ENCODE peak calls at places on chromosomes 4 and X, in six cellular contexts. W is stimulated activated CD4-positive, alpha-beta T cell treated with anti-CD3 and anti-CD28 coated beads, Interleukin-12 subunit alpha, Interleukin-12 subunit beta, amount 100 ng/mL, for 48 hours; S is Right ventricle myocardium superior; K is effector CD8-positive, alpha-beta T cell; M is ureter; O is AG08396. A is an unnamed sample.

GRCh38 chrX:46788902-46789301 is 30.0 kb upstream of the SLC9A7 start:
- DNase-seq in W (no peak), S (no peak), K (no peak), M (no peak), O (no peak), A (no peak)

GRCh38 chr4:151801547-151802516 is 41.0 kb upstream of the GATB start:
- DNase-seq in W (peak; percentile 31), S (no peak), K (peak; percentile 18), M (no peak), O (peak; percentile 23), A (peak; percentile 31)

GRCh38 chrX:10325606-10326005 is 168.8 kb downstream of the CLCN4 start:
- DNase-seq in W (no peak), S (no peak), K (no peak), M (no peak), O (no peak), A (no peak)

GRCh38 chr4:23736466-23736865 is 153.4 kb downstream of the PPARGC1A start:
- DNase-seq in W (no peak), S (no peak), K (no peak), M (no peak), O (no peak), A (no peak)

GRCh38 chrX:13285693-13286092 is 34.2 kb downstream of the ATXN3L start:
- DNase-seq in W (no peak), S (no peak), K (no peak), M (no peak), O (no peak), A (no peak)

GRCh38 chrX:40402771-40403533 is 177.8 kb upstream of the ATP6AP2 start:
- DNase-seq in W (no peak), S (no peak), K (no peak), M (peak; percentile 60), O (peak; percentile 50), A (no peak)

GRCh38 chr4:73730292-73730691 is 10.1 kb upstream of the CXCL8 start:
- DNase-seq in W (no peak), S (no peak), K (no peak), M (no peak), O (no peak), A (no peak)

GRCh38 chr4:3250956-3251690 is 2.2 kb downstream of the MSANTD1 start:
- DNase-seq in W (no peak), S (peak; percentile 21), K (no peak), M (no peak), O (no peak), A (no peak)

GRCh38 chr4:157204634-157205244 is 15.8 kb upstream of the GRIA2 start:
- DNase-seq in W (no peak), S (peak; percentile 45), K (no peak), M (no peak), O (peak; percentile 16), A (no peak)

GRCh38 chr4:7206856-7207567 is 14.7 kb downstream of the SORCS2 start:
- DNase-seq in W (no peak), S (peak; percentile 91), K (no peak), M (peak; percentile 73), O (peak; percentile 94), A (no peak)

GRCh38 chrX:136497556-136498048 is at the start of gene HTATSF1:
- DNase-seq in W (no peak), S (peak; percentile 41), K (no peak), M (no peak), O (no peak), A (no peak)

GRCh38 chrX:135345328-135345645 is 36.0 kb downstream of the ETDC start:
- DNase-seq in W (no peak), S (peak; percentile 57), K (no peak), M (peak; percentile 59), O (peak; percentile 29), A (no peak)

GRCh38 chrX:120739300-120739699 is 109.4 kb upstream of the C1GALT1C1 start:
- DNase-seq in W (no peak), S (no peak), K (no peak), M (no peak), O (no peak), A (no peak)

GRCh38 chr4:89347363-89347762 is 39.8 kb upstream of the GPRIN3 start:
- DNase-seq in W (no peak), S (no peak), K (no peak), M (no peak), O (no peak), A (no peak)

GRCh38 chr4:16377887-16378286 is 151.6 kb upstream of the TAPT1 start:
- DNase-seq in W (no peak), S (no peak), K (no peak), M (no peak), O (no peak), A (no peak)

GRCh38 chr4:89813197-89813596 is 23.8 kb downstream of the SNCA start:
- DNase-seq in W (no peak), S (no peak), K (no peak), M (no peak), O (no peak), A (no peak)

GRCh38 chr4:156829194-156829593 is 142.4 kb downstream of the PDGFC start:
- DNase-seq in W (no peak), S (no peak), K (no peak), M (no peak), O (no peak), A (no peak)

GRCh38 chr4:48699470-48699869 is 80.6 kb downstream of the FRYL start:
- DNase-seq in W (no peak), S (no peak), K (no peak), M (no peak), O (no peak), A (no peak)

GRCh38 chr4:121073672-121074386 is 1.5 kb upstream of the NDNF start:
- DNase-seq in W (no peak), S (no peak), K (no peak), M (no peak), O (no peak), A (no peak)

GRCh38 chr4:124053872-124054538 is 657.4 kb downstream of the SPRY1 start:
- DNase-seq in W (no peak), S (no peak), K (no peak), M (no peak), O (no peak), A (no peak)

GRCh38 chr4:5785806-5786680 is 75.0 kb downstream of the EVC start:
- DNase-seq in W (no peak), S (no peak), K (no peak), M (peak; percentile 26), O (peak; percentile 45), A (no peak)

GRCh38 chrX:128717635-128718578 is 665.7 kb upstream of the ACTRT1 start:
- DNase-seq in W (no peak), S (no peak), K (no peak), M (no peak), O (no peak), A (no peak)

GRCh38 chr4:156672924-156673323 is 298.7 kb downstream of the PDGFC start:
- DNase-seq in W (no peak), S (no peak), K (no peak), M (no peak), O (no peak), A (no peak)

GRCh38 chr4:145178740-145179139 is 1.6 kb downstream of the OTUD4 start:
- DNase-seq in W (no peak), S (no peak), K (no peak), M (no peak), O (no peak), A (no peak)

GRCh38 chr4:186606593-186606992 is 51.2 kb upstream of the MTNR1A start:
- DNase-seq in W (no peak), S (no peak), K (no peak), M (no peak), O (no peak), A (no peak)

GRCh38 chr4:76200771-76201224 is 12.8 kb downstream of the SCARB2 start:
- DNase-seq in W (no peak), S (no peak), K (no peak), M (peak; percentile 61), O (no peak), A (no peak)

GRCh38 chr4:8641256-8641655 is 48.7 kb downstream of the CPZ start:
- DNase-seq in W (no peak), S (no peak), K (no peak), M (no peak), O (no peak), A (no peak)

GRCh38 chrX:101813200-101813599 is 118.6 kb downstream of the ZMAT1 start:
- DNase-seq in W (no peak), S (no peak), K (no peak), M (no peak), O (no peak), A (no peak)

GRCh38 chr4:113474017-113474416 is 287.5 kb downstream of the CAMK2D start:
- DNase-seq in W (peak; percentile 7), S (no peak), K (no peak), M (no peak), O (peak; percentile 18), A (no peak)

GRCh38 chr4:15322016-15322415 is 105.8 kb upstream of the C1QTNF7 start:
- DNase-seq in W (no peak), S (no peak), K (no peak), M (no peak), O (no peak), A (no peak)

GRCh38 chr4:98938386-98938785 is 9.5 kb upstream of the EIF4E start:
- DNase-seq in W (no peak), S (no peak), K (no peak), M (no peak), O (peak; percentile 41), A (no peak)

GRCh38 chr4:87050596-87050995 is 115.8 kb downstream of the AFF1 start:
- DNase-seq in W (no peak), S (peak; percentile 80), K (no peak), M (no peak), O (no peak), A (no peak)

GRCh38 chrX:148281920-148282319 is 218.5 kb upstream of the AFF2 start:
- DNase-seq in W (no peak), S (no peak), K (no peak), M (no peak), O (no peak), A (no peak)

GRCh38 chrX:18983711-18984380 is at the start of gene PHKA2:
- DNase-seq in W (no peak), S (peak; percentile 76), K (peak; percentile 46), M (no peak), O (peak; percentile 71), A (no peak)

GRCh38 chrX:15447985-15448639 is 45.0 kb downstream of the PIR start:
- DNase-seq in W (no peak), S (no peak), K (no peak), M (no peak), O (peak; percentile 37), A (no peak)

GRCh38 chr4:2247128-2248043 is 5.5 kb upstream of the HAUS3 start:
- DNase-seq in W (no peak), S (peak; percentile 37), K (no peak), M (peak; percentile 42), O (peak; percentile 4), A (no peak)

GRCh38 chr4:175306436-175306835 is 388.3 kb downstream of the ADAM29 start:
- DNase-seq in W (no peak), S (no peak), K (no peak), M (no peak), O (no peak), A (no peak)

GRCh38 chrX:119602701-119603255 is 3.4 kb downstream of the NKRF start:
- DNase-seq in W (no peak), S (no peak), K (no peak), M (no peak), O (no peak), A (no peak)

A was measured in activated T-helper 2 cell treated with anti-CD3 and anti-CD28 coated beads, Interferon-gamma antibody, Interleukin-2, Interleukin-4, amounts not matched to agents 10 μg/mL and 5 μg/mL and 100 μg/mL, durations not matched to agents 14 hours and 24 hours and 36 hours.